ENCODE peak calls at places on chromosome 4, in four cellular contexts. O is endothelial cell; J is fibroblast of pulmonary artery; K is stimulated activated CD8-positive, alpha-beta memory T cell treated with anti-CD3 and anti-CD28 coated beads, Interleukin-15, amount 100 ng/mL, for 4 hours. W is an unnamed sample.
A peak's percentile ranks its signal among the peaks of the same experiment; 100 is the strongest.

GRCh38 chr4:154329268-154329858 is 162.2 kb downstream of the DCHS2 start:
- DNase-seq in O (no peak), J (peak; percentile 46), K (no peak), W (peak; percentile 50)

GRCh38 chr4:145285928-145286327 is 105.5 kb upstream of the OTUD4 start:
- DNase-seq in O (no peak), J (peak; percentile 36), K (no peak), W (peak; percentile 37)

GRCh38 chr4:183398298-183399129 is 45.9 kb upstream of the CDKN2AIP start:
- DNase-seq in O (peak; percentile 75), J (peak; percentile 75), K (peak; percentile 30), W (peak; percentile 56)

GRCh38 chr4:61543976-61544375 is 343.9 kb downstream of the ADGRL3 start:
- DNase-seq in O (no peak), J (no peak), K (no peak), W (peak; percentile 80)

GRCh38 chr4:185305979-185306442 is 89.7 kb downstream of the LRP2BP start:
- DNase-seq in O (no peak), J (peak; percentile 78), K (no peak), W (peak; percentile 47)

GRCh38 chr4:87060957-87061356 is 126.1 kb downstream of the AFF1 start:
- DNase-seq in O (no peak), J (no peak), K (no peak), W (peak; percentile 62)

GRCh38 chr4:185817403-185817818 is 5.4 kb upstream of the SORBS2 start:
- DNase-seq in O (no peak), J (no peak), K (no peak), W (no peak)

GRCh38 chr4:141660880-141661279 is 24.5 kb downstream of the IL15 start:
- DNase-seq in O (no peak), J (no peak), K (no peak), W (no peak)

GRCh38 chr4:174217273-174218126 is 66.0 kb downstream of the FBXO8 start:
- DNase-seq in O (no peak), J (peak; percentile 60), K (no peak), W (no peak)

GRCh38 chr4:141127884-141128283 is 5.4 kb downstream of the RNF150 start:
- DNase-seq in O (no peak), J (no peak), K (no peak), W (no peak)

GRCh38 chr4:145898926-145899531 is 39.6 kb downstream of the ZNF827 start:
- DNase-seq in O (no peak), J (no peak), K (no peak), W (no peak)

W was measured in MCF 10A.